ENCODE peak calls at places on chromosome 19, in seven cellular contexts. S, D, Q, H, T, B and J are unnamed samples.

GRCh38 chr19:29520390-29520789 is 5.4 kb upstream of the VSTM2B start:
- DNase-seq in H (no peak), T (no peak), Q (no peak), B (no peak), D (no peak), S (no peak), J (no peak)

GRCh38 chr19:38862321-38863059 is 12.7 kb upstream of the HNRNPL start:
- DNase-seq in Q (peak; percentile 44), B (no peak), H (no peak), T (no peak), S (no peak), D (no peak), J (no peak)

GRCh38 chr19:14073925-14074838 is 1.6 kb downstream of the MISP3 start:
- DNase-seq in B (no peak), H (no peak), D (no peak), Q (no peak), T (peak; percentile 53), S (peak; percentile 48), J (peak; percentile 38)

GRCh38 chr19:17777840-17778620 is 16.9 kb upstream of the B3GNT3 start:
- DNase-seq in S (peak; percentile 73), B (no peak), D (no peak), T (peak; percentile 93), H (peak; percentile 60), Q (peak; percentile 62), J (peak; percentile 93)

GRCh38 chr19:46821512-46822359 is 28.9 kb downstream of the AP2S1 start:
- DNase-seq in H (no peak), D (peak; percentile 21), Q (no peak), T (peak; percentile 46), S (peak; percentile 71), B (peak; percentile 40), J (no peak)

GRCh38 chr19:35202722-35203674 is 25.5 kb downstream of the FAM187B start:
- DNase-seq in D (no peak), Q (no peak), H (no peak), S (no peak), B (no peak), T (no peak), J (no peak)

GRCh38 chr19:28164214-28164613 is 1048.7 kb downstream of the UQCRFS1 start:
- DNase-seq in B (no peak), S (no peak), H (no peak), Q (no peak), D (no peak), T (no peak), J (no peak)

GRCh38 chr19:13181747-13182388 is 31.7 kb downstream of the IER2 start:
- DNase-seq in B (peak; percentile 35), Q (no peak), S (peak; percentile 65), H (no peak), T (no peak), D (no peak), J (peak; percentile 31)